ENCODE peak calls at places on chromosomes 13 and 19, in six cellular contexts. W is esophagus muscularis mucosa, Q is GM23338, C is breast epithelium, Y is heart right ventricle, P is thoracic aorta. I is an unnamed sample.

GRCh38 chr19:32287811-32288227 is 57.6 kb upstream of the ZNF507 start:
- DNase-seq in W (peak; percentile 90), Q (peak; percentile 87), C (peak; percentile 21), Y (peak; percentile 74), P (peak; percentile 11), I (peak; percentile 84)

GRCh38 chr13:108288741-108289140 is 19.2 kb downstream of the TNFSF13B start:
- DNase-seq in W (no peak), Q (peak; percentile 5), C (no peak), Y (no peak), P (no peak), I (no peak)

GRCh38 chr13:41639955-41640780 is 182.8 kb downstream of the RGCC start:
- DNase-seq in W (no peak), Q (no peak), C (no peak), Y (no peak), P (no peak), I (no peak)

GRCh38 chr13:110568649-110569048 is 7.1 kb upstream of the RAB20 start:
- DNase-seq in W (no peak), Q (no peak), C (no peak), Y (no peak), P (no peak), I (no peak)

GRCh38 chr19:3079578-3079977 is 14.6 kb upstream of the GNA11 start:
- DNase-seq in W (no peak), Q (no peak), C (no peak), Y (no peak), P (no peak), I (no peak)

GRCh38 chr13:111210488-111210887 is 95.4 kb downstream of the ARHGEF7 start:
- DNase-seq in W (no peak), Q (no peak), C (no peak), Y (peak; percentile 51), P (no peak), I (peak; percentile 70)

GRCh38 chr19:15274477-15274876 is 42.2 kb upstream of the EPHX3 start:
- DNase-seq in W (no peak), Q (no peak), C (no peak), Y (no peak), P (no peak), I (peak; percentile 66)

GRCh38 chr19:8079988-8080387 is 27.4 kb downstream of the CCL25 start:
- DNase-seq in W (no peak), Q (no peak), C (no peak), Y (no peak), P (no peak), I (no peak)

DNA sequence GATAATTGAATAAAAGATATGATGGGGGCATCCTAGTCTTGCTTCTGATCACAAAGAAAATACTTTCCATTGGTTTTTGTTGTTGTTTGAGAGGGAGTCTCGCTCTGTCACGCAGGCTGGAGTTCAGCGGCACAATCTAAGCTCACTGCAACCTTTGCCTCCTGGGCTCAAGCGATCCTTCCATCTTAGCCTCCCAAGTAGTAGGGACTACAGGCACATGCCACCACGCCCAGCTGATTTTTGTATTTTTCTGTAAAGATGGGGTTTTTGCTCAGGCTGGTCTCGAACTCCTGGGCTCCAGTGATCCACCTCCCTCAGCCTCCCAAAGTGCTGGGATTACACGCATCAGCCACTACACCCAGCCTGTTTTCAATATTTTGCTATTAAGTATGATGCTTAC is 17.1 kb upstream of the PSMC4 start:
- DNase-seq in W (no peak), Q (no peak), C (no peak), Y (no peak), P (no peak), I (no peak)
- TF ChIP-seq CTCF in W (no peak), Q (no peak), C (no peak), Y (no peak), P (no peak), I (no peak)

GRCh38 chr19:292951-293350 is 1.7 kb upstream of the PLPP2 start:
- DNase-seq in W (no peak), Q (no peak), C (no peak), Y (no peak), P (no peak), I (peak; percentile 18)

GRCh38 chr19:290539-291521 is at the start of gene PLPP2:
- DNase-seq in W (no peak), Q (peak; percentile 96), C (peak; percentile 94), Y (no peak), P (no peak), I (no peak)

GRCh38 chr19:292281-292884 is 1.2 kb upstream of the PLPP2 start:
- DNase-seq in W (no peak), Q (no peak), C (no peak), Y (no peak), P (no peak), I (no peak)

GRCh38 chr19:289651-290538 is 1.3 kb downstream of the PLPP2 start:
- DNase-seq in W (no peak), Q (peak; percentile 87), C (peak; percentile 86), Y (no peak), P (no peak), I (no peak)

GRCh38 chr19:291561-292280 is 518 bp upstream of the PLPP2 start:
- DNase-seq in W (no peak), Q (peak; percentile 39), C (no peak), Y (no peak), P (no peak), I (peak; percentile 23)
- H3K27ac ChIP-seq in W (peak overlapping the region; percentile 44), Q (no peak overlapping the region), C (peak overlapping the region; percentile 86), Y (no peak overlapping the region), P (no peak overlapping the region), I (no peak overlapping the region)

DNA sequence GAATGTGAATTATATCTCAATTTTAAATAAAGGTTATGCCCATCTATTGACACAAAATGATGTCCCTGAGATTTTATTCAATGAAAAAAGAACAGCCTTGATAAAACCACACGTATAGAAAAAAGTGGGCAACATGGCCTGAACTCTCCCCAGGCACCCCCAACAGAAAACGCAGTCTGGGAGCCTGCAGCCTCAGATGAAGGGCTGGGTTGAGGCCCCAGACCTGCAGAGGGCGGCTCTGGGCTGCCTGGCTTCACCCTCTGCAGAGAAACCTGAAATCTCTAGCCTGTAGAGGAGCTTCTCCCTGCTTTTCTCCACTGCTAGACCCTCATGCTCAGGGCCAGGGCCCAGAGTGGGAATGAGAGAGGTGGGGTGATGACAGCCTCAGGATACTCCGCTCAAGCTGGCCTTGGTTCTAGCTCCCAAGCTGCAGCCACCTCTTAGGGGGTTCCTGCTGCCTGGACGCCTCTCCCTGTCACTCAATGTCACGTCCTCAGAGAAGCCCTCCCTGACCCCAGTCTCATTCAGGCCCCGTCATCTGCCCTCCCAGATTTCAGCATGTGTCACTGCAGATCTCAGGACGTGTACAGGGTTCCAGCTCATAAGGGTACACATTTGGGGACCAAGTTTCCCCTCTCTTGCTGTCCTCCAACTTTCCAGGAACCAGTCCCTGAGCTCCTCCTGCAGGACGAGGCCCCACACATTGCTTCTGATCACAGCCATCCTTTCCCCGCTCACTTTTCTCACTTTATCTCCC is 1.8 kb downstream of the MBD3 start:
- DNase-seq in W (no peak), Q (peak; percentile 61), C (no peak), Y (no peak), P (no peak), I (no peak)
- TF ChIP-seq CTCF in W (no peak), Q (peak; percentile 46), C (no peak), Y (no peak), P (no peak), I (no peak)

GRCh38 chr13:98706446-98707110 is 45.9 kb downstream of the SLC15A1 start:
- DNase-seq in W (no peak), Q (no peak), C (no peak), Y (no peak), P (no peak), I (no peak)
- H3K27ac ChIP-seq in W (no peak overlapping the region), Q (no peak overlapping the region), C (no peak overlapping the region), Y (no peak overlapping the region), P (no peak overlapping the region), I (no peak overlapping the region)

GRCh38 chr13:91406619-91407018 is 8.2 kb downstream of the GPC5 start:
- DNase-seq in W (no peak), Q (peak; percentile 90), C (no peak), Y (no peak), P (no peak), I (no peak)
- TF ChIP-seq CTCF in W (no peak), Q (peak; percentile 87), C (no peak), Y (no peak), P (no peak), I (peak; percentile 30)

GRCh38 chr19:16325671-16326400 is 1.2 kb downstream of the KLF2 start:
- DNase-seq in W (no peak), Q (peak; percentile 93), C (no peak), Y (peak; percentile 55), P (no peak), I (peak; percentile 49)
- H3K27ac ChIP-seq in W (peak overlapping the region; percentile 98), Q (no peak overlapping the region), C (peak overlapping the region; percentile 69), Y (peak overlapping the region; percentile 94), P (peak overlapping the region; percentile 99), I (peak overlapping the region; percentile 91)

GRCh38 chr13:67833564-67833963 is 603.4 kb upstream of the PCDH9 start:
- DNase-seq in W (no peak), Q (no peak), C (no peak), Y (no peak), P (no peak), I (no peak)
- TF ChIP-seq CTCF in W (no peak), Q (no peak), C (no peak), Y (no peak), P (no peak), I (no peak)